ENCODE peak calls at places on chromosomes 16 and 17, in five cellular contexts. N, D, L, Z and F are unnamed samples.
A peak's percentile ranks its signal among the peaks of the same experiment; 100 is the strongest.

GRCh38 chr17:80855968-80856862 is 135.4 kb upstream of the CHMP6 start:
- DNase-seq in Z (peak; percentile 91), N (no peak), D (peak; percentile 94), L (peak; percentile 77), F (no peak)

GRCh38 chr16:31186930-31187807 is 7.2 kb downstream of the FUS start:
- DNase-seq in L (no peak), N (no peak), D (no peak), Z (no peak), F (no peak)

GRCh38 chr16:85750827-85751641 is at the start of gene C16orf74:
- DNase-seq in Z (peak; percentile 48), D (no peak), L (no peak), N (no peak), F (peak; percentile 90)

GRCh38 chr17:1162116-1162855 is 17.5 kb downstream of the ABR start:
- DNase-seq in L (no peak), Z (no peak), N (no peak), D (no peak), F (no peak)

GRCh38 chr16:59045496-59045895 is 311.4 kb upstream of the GOT2 start:
- DNase-seq in Z (no peak), L (no peak), N (no peak), D (no peak), F (no peak)

GRCh38 chr17:21162394-21162775 is 35.6 kb downstream of the DHRS7B start:
- DNase-seq in Z (no peak), N (no peak), L (no peak), D (no peak), F (no peak)

GRCh38 chr16:51242281-51242994 is 91.4 kb upstream of the SALL1 start:
- DNase-seq in L (no peak), N (no peak), Z (no peak), D (no peak), F (no peak)

GRCh38 chr17:76492989-76493501 is 8.2 kb downstream of the RHBDF2 start:
- DNase-seq in N (no peak), Z (no peak), D (no peak), L (peak; percentile 80), F (no peak)

GRCh38 chr17:82407255-82407654 is 10.9 kb upstream of the HEXD start:
- DNase-seq in N (no peak), D (no peak), Z (no peak), L (no peak), F (no peak)

GRCh38 chr16:81067166-81067565 is 9.9 kb downstream of the C16orf46 start:
- DNase-seq in L (no peak), D (no peak), N (no peak), Z (no peak), F (no peak)

GRCh38 chr16:56191807-56192643 is 736 bp downstream of the GNAO1 start:
- DNase-seq in Z (no peak), D (no peak), N (no peak), L (no peak), F (peak; percentile 57)

DNA sequence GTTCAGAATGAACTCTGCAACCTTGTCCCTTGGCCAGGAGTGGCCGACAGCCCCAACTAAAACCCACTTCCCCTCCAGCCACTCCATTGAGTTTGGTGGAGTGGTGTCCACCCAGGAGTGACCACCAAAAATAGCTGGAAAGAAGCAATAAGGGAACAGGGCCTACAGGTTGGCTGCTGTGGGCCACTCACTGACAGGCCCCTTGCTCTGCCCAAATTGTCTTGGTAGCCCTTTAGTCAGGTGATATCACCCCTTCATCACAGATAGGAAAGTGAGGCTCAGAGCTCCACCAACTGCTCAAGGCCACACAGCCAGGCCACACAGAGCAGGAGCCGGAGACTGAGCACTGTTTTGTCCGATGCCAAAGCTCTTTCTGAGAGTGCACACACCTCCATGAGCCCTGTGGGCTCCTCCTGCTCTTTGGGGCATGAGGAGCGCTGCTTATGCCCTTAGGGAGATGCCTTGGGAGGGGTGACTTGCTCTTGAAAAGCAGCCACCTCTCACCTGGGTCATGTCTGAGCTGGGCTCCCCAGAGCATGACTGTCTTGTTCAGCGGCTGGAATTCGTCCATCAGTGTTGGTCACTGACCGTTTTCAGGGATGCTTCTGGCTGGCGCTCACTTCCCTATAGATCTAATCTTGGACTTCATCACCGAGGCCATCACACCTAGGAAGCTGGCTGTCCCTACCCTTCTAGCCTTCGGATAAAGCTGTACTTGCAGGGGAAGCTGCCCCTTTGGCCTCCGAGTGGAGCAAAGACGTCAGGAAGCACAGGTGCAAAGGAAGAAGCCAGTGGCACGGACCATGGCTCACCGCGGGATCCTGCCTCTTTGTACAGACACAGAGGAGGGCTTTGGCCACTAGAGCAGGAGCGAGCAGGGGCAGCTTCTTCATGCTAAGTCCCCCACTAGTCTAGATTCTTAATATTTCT is 186.0 kb upstream of the ZNF469 start:
- DNase-seq in D (no peak), Z (no peak), L (no peak), N (no peak), F (no peak)
- TF ChIP-seq JUND in D (no peak), Z (no peak), L (no peak), N (no peak), F (no peak)

GRCh38 chr17:69575346-69575761 is 160.9 kb downstream of the MAP2K6 start:
- DNase-seq in N (no peak), Z (no peak), D (no peak), L (no peak), F (no peak)

GRCh38 chr17:69579961-69580677 is 165.6 kb downstream of the MAP2K6 start:
- DNase-seq in L (no peak), N (no peak), D (no peak), Z (no peak), F (no peak)

GRCh38 chr17:69578385-69578936 is 164.0 kb downstream of the MAP2K6 start:
- DNase-seq in D (no peak), L (no peak), Z (no peak), N (no peak), F (no peak)

GRCh38 chr17:69577098-69577497 is 162.6 kb downstream of the MAP2K6 start:
- DNase-seq in N (no peak), Z (no peak), L (no peak), D (no peak), F (no peak)

GRCh38 chr17:69581061-69581955 is 166.8 kb downstream of the MAP2K6 start:
- DNase-seq in D (no peak), N (no peak), L (peak; percentile 39), Z (no peak), F (no peak)
- TF ChIP-seq SIN3A in D (no peak), N (no peak), L (no peak), Z (no peak), F (no peak)

DNA sequence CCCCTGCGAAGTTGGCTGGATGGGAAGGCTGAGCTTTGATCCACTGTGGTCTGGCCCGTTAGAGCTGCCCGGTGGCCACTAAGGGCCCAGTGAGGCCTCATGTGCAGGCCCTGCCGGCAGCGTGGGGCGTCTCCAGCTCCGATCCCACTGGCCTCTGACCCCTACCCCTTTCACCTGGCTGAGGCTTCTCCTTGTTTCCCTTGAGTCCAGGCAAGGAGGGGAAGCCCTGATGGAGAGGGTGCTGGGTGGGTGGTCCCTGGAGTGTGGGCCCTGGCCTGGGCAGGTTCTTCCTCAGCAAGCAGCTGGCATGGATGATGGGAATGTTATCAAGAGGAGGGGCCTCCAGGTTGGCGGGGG is 356.8 kb downstream of the SEC14L1 start:
- DNase-seq in N (no peak), D (no peak), Z (no peak), L (no peak), F (peak; percentile 33)
- TF ChIP-seq JUND in N (no peak), D (no peak), Z (no peak), L (no peak), F (no peak)

GRCh38 chr16:68444058-68444657 is 4.2 kb downstream of the SMPD3 start:
- DNase-seq in N (no peak), L (no peak), Z (peak; percentile 31), D (no peak), F (no peak)
- TF ChIP-seq SIN3A in N (peak; percentile 93), L (no peak), Z (no peak), D (no peak), F (no peak)

GRCh38 chr17:27565874-27566672 is 64.9 kb upstream of the LGALS9 start:
- DNase-seq in Z (peak; percentile 25), D (no peak), L (no peak), N (no peak), F (no peak)

GRCh38 chr17:27560668-27561067 is 70.3 kb upstream of the LGALS9 start:
- DNase-seq in Z (no peak), D (no peak), L (no peak), N (no peak), F (no peak)

GRCh38 chr17:27562777-27563455 is 68.1 kb upstream of the LGALS9 start:
- DNase-seq in Z (no peak), N (no peak), D (no peak), L (no peak), F (no peak)

GRCh38 chr17:27564463-27564862 is 66.5 kb upstream of the LGALS9 start:
- DNase-seq in L (no peak), N (no peak), Z (peak; percentile 63), D (no peak), F (no peak)

GRCh38 chr17:27563532-27563931 is 67.5 kb upstream of the LGALS9 start:
- DNase-seq in D (no peak), Z (no peak), N (no peak), L (no peak), F (no peak)
- TF ChIP-seq JUND in D (no peak), Z (no peak), N (no peak), L (no peak), F (no peak)